ENCODE peak calls at places on chromosomes 16 and 17, in eight cellular contexts. W is AG09309; M is RCC 7860; B is upper lobe of right lung; K is ACHN; H is EL; S is neural progenitor cell; E is activated CD4-positive, alpha-beta T cell treated with anti-CD3 and anti-CD28 coated beads, Interleukin-2, amount 50 U/mL, for 48 hours. Y is an unnamed sample.

GRCh38 chr17:70239391-70239826 is 70.1 kb downstream of the KCNJ2 start:
- DNase-seq in W (no peak), M (no peak), B (no peak), K (no peak), H (no peak), S (no peak), E (no peak), Y (no peak)

GRCh38 chr17:20267459-20267842 is 199.9 kb downstream of the LGALS9B start:
- DNase-seq in W (no peak), M (no peak), B (no peak), K (no peak), H (no peak), S (no peak), E (peak; percentile 19), Y (peak; percentile 33)

GRCh38 chr17:4947411-4948165 is 742 bp downstream of the PFN1 start:
- DNase-seq in W (no peak), M (peak; percentile 34), B (peak; percentile 88), K (peak; percentile 61), H (peak; percentile 71), S (peak; percentile 81), E (peak; percentile 74), Y (peak; percentile 45)

GRCh38 chr16:19757762-19758595 is 39.9 kb downstream of the IQCK start:
- DNase-seq in W (no peak), M (no peak), B (no peak), K (no peak), H (no peak), S (no peak), E (no peak), Y (peak; percentile 26)

GRCh38 chr17:64736804-64737492 is 74.8 kb upstream of the SMURF2 start:
- DNase-seq in W (no peak), M (peak; percentile 41), B (no peak), K (peak; percentile 77), H (peak; percentile 60), S (peak; percentile 9), E (peak; percentile 47), Y (no peak)

GRCh38 chr17:67246398-67246647 is 1.3 kb upstream of the HELZ start:
- DNase-seq in W (no peak), M (no peak), B (no peak), K (no peak), H (no peak), S (no peak), E (no peak), Y (no peak)

GRCh38 chr17:38871247-38871991 is 1.6 kb downstream of the LASP1 start:
- DNase-seq in W (no peak), M (peak; percentile 84), B (peak; percentile 79), K (peak; percentile 90), H (peak; percentile 91), S (peak; percentile 17), E (peak; percentile 81), Y (no peak)

GRCh38 chr17:81018044-81018802 is 16.7 kb upstream of the BAIAP2 start:
- DNase-seq in W (no peak), M (no peak), B (peak; percentile 61), K (no peak), H (peak; percentile 57), S (peak; percentile 82), E (peak; percentile 28), Y (no peak)

GRCh38 chr17:79065105-79065670 is 9.4 kb upstream of the ENGASE start:
- DNase-seq in W (no peak), M (no peak), B (peak; percentile 51), K (peak; percentile 47), H (peak; percentile 15), S (peak; percentile 64), E (peak; percentile 63), Y (peak; percentile 0)

GRCh38 chr16:85402910-85403692 is 210.0 kb upstream of the GSE1 start:
- DNase-seq in W (no peak), M (peak; percentile 52), B (peak; percentile 63), K (no peak), H (peak; percentile 25), S (no peak), E (no peak), Y (no peak)

GRCh38 chr17:44053130-44053872 is 13.2 kb downstream of the LSM12 start:
- DNase-seq in W (no peak), M (no peak), B (no peak), K (no peak), H (no peak), S (no peak), E (no peak), Y (peak; percentile 55)

GRCh38 chr17:59172436-59173004 is 17.0 kb downstream of the PRR11 start:
- DNase-seq in W (no peak), M (no peak), B (no peak), K (no peak), H (no peak), S (no peak), E (no peak), Y (no peak)

GRCh38 chr16:19071811-19072777 is 4.7 kb downstream of the COQ7 start:
- DNase-seq in W (peak; percentile 16), M (peak; percentile 27), B (peak; percentile 72), K (peak; percentile 72), H (peak; percentile 48), S (peak; percentile 66), E (peak; percentile 71), Y (no peak)

GRCh38 chr17:61000911-61001310 is 323.3 kb downstream of the BCAS3 start:
- DNase-seq in W (peak; percentile 28), M (peak; percentile 32), B (no peak), K (peak; percentile 42), H (peak; percentile 57), S (peak; percentile 45), E (no peak), Y (no peak)

GRCh38 chr16:11233727-11234376 is 22.2 kb downstream of the SOCS1 start:
- DNase-seq in W (no peak), M (no peak), B (no peak), K (no peak), H (peak; percentile 41), S (no peak), E (peak; percentile 86), Y (no peak)

GRCh38 chr17:48841395-48841831 is 10.6 kb downstream of the CALCOCO2 start:
- DNase-seq in W (peak; percentile 38), M (no peak), B (no peak), K (peak; percentile 30), H (peak; percentile 63), S (no peak), E (no peak), Y (no peak)

GRCh38 chr16:4724661-4725270 is 9.3 kb downstream of the ANKS3 start:
- DNase-seq in W (no peak), M (no peak), B (no peak), K (no peak), H (no peak), S (no peak), E (no peak), Y (no peak)

GRCh38 chr17:77273397-77274136 is 132.8 kb downstream of the SEC14L1 start:
- DNase-seq in W (no peak), M (peak; percentile 58), B (no peak), K (peak; percentile 23), H (no peak), S (no peak), E (no peak), Y (no peak)

GRCh38 chr17:79645022-79645776 is 34.3 kb upstream of the RBFOX3 start:
- DNase-seq in W (no peak), M (no peak), B (peak; percentile 50), K (no peak), H (no peak), S (no peak), E (no peak), Y (no peak)

GRCh38 chr17:77700165-77700881 is 258.2 kb upstream of the TNRC6C start:
- DNase-seq in W (no peak), M (no peak), B (no peak), K (no peak), H (no peak), S (no peak), E (no peak), Y (no peak)

GRCh38 chr16:16150117-16150877 is 73.0 kb downstream of the ABCC6 start:
- DNase-seq in W (no peak), M (no peak), B (no peak), K (no peak), H (no peak), S (no peak), E (no peak), Y (no peak)

GRCh38 chr16:66295191-66295590 is 71.3 kb upstream of the CDH5 start:
- DNase-seq in W (no peak), M (no peak), B (no peak), K (no peak), H (no peak), S (no peak), E (no peak), Y (no peak)

GRCh38 chr17:38451030-38451839 is 23.0 kb downstream of the ARHGAP23 start:
- DNase-seq in W (no peak), M (peak; percentile 74), B (no peak), K (peak; percentile 29), H (peak; percentile 96), S (peak; percentile 68), E (no peak), Y (no peak)

GRCh38 chr17:37043201-37043600 is 94.4 kb downstream of the AATF start:
- DNase-seq in W (no peak), M (no peak), B (no peak), K (no peak), H (no peak), S (no peak), E (no peak), Y (no peak)

GRCh38 chr16:85486256-85486915 is 126.7 kb upstream of the GSE1 start:
- DNase-seq in W (no peak), M (no peak), B (no peak), K (no peak), H (no peak), S (no peak), E (no peak), Y (peak; percentile 54)

GRCh38 chr16:31270795-31271194 is 11.0 kb downstream of the ITGAM start:
- DNase-seq in W (no peak), M (no peak), B (no peak), K (no peak), H (no peak), S (no peak), E (no peak), Y (no peak)

GRCh38 chr17:50549256-50549941 is 2.4 kb downstream of the SPATA20 start:
- DNase-seq in W (no peak), M (no peak), B (no peak), K (no peak), H (no peak), S (no peak), E (no peak), Y (no peak)

GRCh38 chr17:82602986-82603385 is 45.3 kb downstream of the WDR45B start:
- DNase-seq in W (no peak), M (no peak), B (no peak), K (no peak), H (no peak), S (no peak), E (no peak), Y (no peak)

GRCh38 chr17:63289931-63290330 is 156.2 kb downstream of the CYB561 start:
- DNase-seq in W (no peak), M (no peak), B (no peak), K (no peak), H (no peak), S (no peak), E (no peak), Y (no peak)

GRCh38 chr17:38418693-38419507 is 9.4 kb upstream of the ARHGAP23 start:
- DNase-seq in W (no peak), M (no peak), B (no peak), K (no peak), H (no peak), S (peak; percentile 64), E (no peak), Y (no peak)

GRCh38 chr17:7313028-7313889 is 1.9 kb downstream of the GPS2 start:
- DNase-seq in W (no peak), M (peak; percentile 43), B (no peak), K (peak; percentile 26), H (peak; percentile 31), S (no peak), E (no peak), Y (no peak)

GRCh38 chr17:36679815-36680467 is 78.6 kb downstream of the MRM1 start:
- DNase-seq in W (no peak), M (no peak), B (no peak), K (no peak), H (no peak), S (no peak), E (no peak), Y (no peak)

GRCh38 chr16:86379505-86379846 is 130.9 kb upstream of the FOXF1 start:
- DNase-seq in W (no peak), M (no peak), B (no peak), K (no peak), H (peak; percentile 72), S (no peak), E (no peak), Y (no peak)

GRCh38 chr17:77615672-77616242 is 342.7 kb upstream of the TNRC6C start:
- DNase-seq in W (no peak), M (no peak), B (no peak), K (no peak), H (no peak), S (no peak), E (no peak), Y (no peak)